ENCODE peak calls at places on chromosome X, in seven cellular contexts. R is OCI-LY7, T is nephron progenitor cell, U is MM.1S, D is lower leg skin, P is left lung, Q is GM13977. C is an unnamed sample.

GRCh38 chrX:63664741-63665140 is 120.3 kb downstream of the ARHGEF9 start:
- DNase-seq in R (no peak), T (no peak), U (no peak), D (no peak), P (no peak), Q (no peak), C (no peak)

GRCh38 chrX:120426599-120426998 is 42.5 kb downstream of the LAMP2 start:
- DNase-seq in R (no peak), T (no peak), U (no peak), D (no peak), P (no peak), Q (no peak), C (no peak)

GRCh38 chrX:148043456-148043855 is 62.3 kb downstream of the FMR1NB start:
- DNase-seq in R (no peak), T (no peak), U (no peak), D (no peak), P (no peak), Q (no peak), C (no peak)

GRCh38 chrX:37860731-37861130 is 13.4 kb upstream of the DYNLT3 start:
- DNase-seq in R (no peak), T (peak), U (no peak), D (no peak), P (no peak), Q (no peak), C (no peak)

GRCh38 chrX:39755152-39756032 is 342.4 kb downstream of the BCOR start:
- DNase-seq in R (peak), T (peak), U (no peak), D (peak), P (peak), Q (no peak), C (peak)

GRCh38 chrX:74351760-74352159 is 47.8 kb downstream of the ZCCHC13 start:
- DNase-seq in R (no peak), T (no peak), U (no peak), D (no peak), P (no peak), Q (no peak), C (no peak)

GRCh38 chrX:40100141-40100536 is 2.4 kb upstream of the BCOR start:
- DNase-seq in R (peak), T (no peak), U (peak), D (no peak), P (no peak), Q (no peak), C (peak)

GRCh38 chrX:110409925-110410324 is 51.3 kb downstream of the RTL9 start:
- DNase-seq in R (no peak), T (no peak), U (no peak), D (no peak), P (no peak), Q (no peak), C (no peak)

GRCh38 chrX:116667346-116667745 is 204.6 kb upstream of the CT83 start:
- DNase-seq in R (no peak), T (no peak), U (no peak), D (no peak), P (no peak), Q (no peak), C (no peak)

GRCh38 chrX:28888421-28888820 is 301.2 kb downstream of the IL1RAPL1 start:
- DNase-seq in R (no peak), T (no peak), U (no peak), D (no peak), P (no peak), Q (no peak), C (no peak)

GRCh38 chrX:48611703-48612102 is 14.4 kb downstream of the WDR13 start:
- DNase-seq in R (no peak), T (no peak), U (no peak), D (no peak), P (no peak), Q (no peak), C (no peak)

GRCh38 chrX:123475068-123475724 is 257.7 kb downstream of the THOC2 start:
- DNase-seq in R (no peak), T (no peak), U (no peak), D (no peak), P (no peak), Q (no peak), C (no peak)

GRCh38 chrX:133297284-133297683 is 79.1 kb upstream of the TFDP3 start:
- DNase-seq in R (no peak), T (no peak), U (no peak), D (no peak), P (no peak), Q (no peak), C (no peak)

GRCh38 chrX:154430504-154430903 is 2.0 kb downstream of the ATP6AP1 start:
- DNase-seq in R (no peak), T (no peak), U (no peak), D (no peak), P (no peak), Q (no peak), C (no peak)

GRCh38 chrX:52553995-52554642 is 37.3 kb upstream of the XAGE1B start:
- DNase-seq in R (no peak), T (no peak), U (no peak), D (no peak), P (no peak), Q (no peak), C (no peak)

GRCh38 chrX:30023451-30023850 is 191.9 kb upstream of the MAGEB2 start:
- DNase-seq in R (no peak), T (no peak), U (no peak), D (no peak), P (no peak), Q (no peak), C (no peak)

GRCh38 chrX:148133099-148133725 is 152.1 kb downstream of the FMR1NB start:
- DNase-seq in R (peak), T (peak), U (peak), D (no peak), P (no peak), Q (no peak), C (no peak)

GRCh38 chrX:10507181-10507580 is 113.2 kb downstream of the MID1 start:
- DNase-seq in R (no peak), T (no peak), U (no peak), D (no peak), P (no peak), Q (no peak), C (no peak)

GRCh38 chrX:133638285-133638684 is 223.0 kb upstream of the GPC4 start:
- DNase-seq in R (no peak), T (no peak), U (no peak), D (no peak), P (no peak), Q (no peak), C (no peak)

GRCh38 chrX:13380230-13380629 is 60.4 kb upstream of the ATXN3L start:
- DNase-seq in R (no peak), T (no peak), U (no peak), D (no peak), P (no peak), Q (no peak), C (no peak)

GRCh38 chrX:31185884-31186283 is 114.0 kb upstream of the FTHL17 start:
- DNase-seq in R (no peak), T (no peak), U (no peak), D (no peak), P (no peak), Q (no peak), C (no peak)

GRCh38 chrX:31181377-31182038 is 109.7 kb upstream of the FTHL17 start:
- DNase-seq in R (no peak), T (no peak), U (no peak), D (no peak), P (no peak), Q (no peak), C (no peak)

GRCh38 chrX:31190221-31190975 is 118.6 kb upstream of the FTHL17 start:
- DNase-seq in R (no peak), T (no peak), U (no peak), D (no peak), P (no peak), Q (no peak), C (no peak)

GRCh38 chrX:31186693-31187338 is 115.0 kb upstream of the FTHL17 start:
- DNase-seq in R (no peak), T (no peak), U (no peak), D (no peak), P (no peak), Q (no peak), C (no peak)
- TF ChIP-seq CTCF in R (no peak), T (no peak), U (no peak), D (no peak), P (no peak), Q (no peak), C (no peak)

GRCh38 chrX:103170216-103170615 is 44.7 kb upstream of the BEX4 start:
- DNase-seq in R (no peak), T (no peak), U (no peak), D (no peak), P (no peak), Q (no peak), C (no peak)

GRCh38 chrX:103177561-103177960 is 37.3 kb upstream of the BEX4 start:
- DNase-seq in R (no peak), T (no peak), U (no peak), D (no peak), P (no peak), Q (no peak), C (no peak)

GRCh38 chrX:103171353-103171752 is 43.6 kb upstream of the BEX4 start:
- DNase-seq in R (no peak), T (no peak), U (no peak), D (no peak), P (no peak), Q (no peak), C (no peak)

GRCh38 chrX:103175944-103176753 is 38.8 kb upstream of the BEX4 start:
- DNase-seq in R (peak), T (peak), U (peak), D (peak), P (peak), Q (peak), C (peak)
- TF ChIP-seq CTCF in R (peak), T (peak), U (peak), D (no peak), P (peak), Q (peak), C (peak)

DNA sequence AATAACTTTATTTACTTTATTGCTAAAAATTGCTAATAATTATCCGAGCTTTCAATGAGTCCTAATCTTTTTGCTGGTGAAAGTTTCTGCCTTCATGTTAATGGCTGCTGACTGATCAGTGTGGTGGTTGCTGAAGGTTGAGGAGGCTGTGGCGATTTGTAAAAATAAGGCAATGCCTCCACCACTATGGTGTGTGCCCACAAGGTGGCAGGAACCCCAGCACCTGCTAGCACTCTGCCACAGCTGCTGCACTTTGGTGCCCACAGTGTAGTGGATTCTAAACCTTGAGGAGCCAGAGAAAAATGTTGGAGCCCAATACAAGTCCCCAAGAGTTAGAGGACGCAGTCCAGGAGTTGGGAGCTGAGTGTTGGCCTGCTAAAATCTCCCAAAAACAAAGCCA is 1237.1 kb downstream of the PCDH19 start:
- DNase-seq in R (no peak), T (no peak), U (no peak), D (no peak), P (no peak), Q (no peak), C (peak)
- TF ChIP-seq CTCF in R (no peak), T (no peak), U (no peak), D (no peak), P (no peak), Q (no peak), C (peak)

GRCh38 chrX:2548731-2549423 is 48.1 kb upstream of the DHRSX start:
- DNase-seq in R (no peak), T (no peak), U (no peak), D (no peak), P (no peak), Q (no peak), C (peak)
- TF ChIP-seq CTCF in R (peak), T (no peak), U (no peak), D (no peak), P (no peak), Q (no peak), C (peak)

DNA sequence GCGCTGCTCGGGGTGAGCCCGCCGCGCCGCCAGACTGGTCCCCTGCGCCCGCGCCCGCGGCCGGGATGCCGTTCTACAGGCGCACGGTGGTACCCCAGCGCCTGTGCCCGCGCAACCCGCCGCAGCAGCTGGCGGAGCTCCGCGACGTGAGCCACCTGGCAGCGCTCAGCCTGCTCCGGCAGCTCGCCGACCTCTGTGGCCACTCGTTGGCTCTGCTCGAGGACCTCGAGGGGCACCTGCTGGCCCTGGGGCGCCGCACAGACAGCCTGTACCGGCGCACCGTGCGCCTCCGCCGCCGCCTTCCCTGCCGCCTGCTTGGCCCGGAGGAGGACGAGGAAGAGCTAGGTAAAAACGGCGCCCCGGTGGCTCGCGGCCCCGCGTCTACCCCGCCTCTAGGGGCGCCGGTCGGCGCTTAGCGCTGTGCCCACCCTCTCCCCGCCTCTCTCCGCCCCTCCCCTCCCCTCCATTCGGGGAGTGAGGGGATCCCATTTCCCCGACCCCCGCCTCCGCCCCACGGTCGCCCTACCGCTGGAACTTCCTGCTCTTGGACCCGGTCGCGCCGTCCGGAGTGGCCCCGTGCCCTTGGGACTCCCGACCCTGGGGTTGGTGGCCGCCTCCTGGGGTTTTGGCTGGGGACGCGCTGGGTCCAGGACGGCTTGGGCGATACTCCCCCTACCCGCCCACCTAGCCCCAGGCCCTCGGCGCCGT is 532 bp downstream of the NHSL2 start:
- DNase-seq in R (no peak), T (peak), U (peak), D (no peak), P (no peak), Q (peak), C (peak)
- TF ChIP-seq CTCF in R (no peak), T (peak), U (peak), D (no peak), P (no peak), Q (peak), C (peak)

DNA sequence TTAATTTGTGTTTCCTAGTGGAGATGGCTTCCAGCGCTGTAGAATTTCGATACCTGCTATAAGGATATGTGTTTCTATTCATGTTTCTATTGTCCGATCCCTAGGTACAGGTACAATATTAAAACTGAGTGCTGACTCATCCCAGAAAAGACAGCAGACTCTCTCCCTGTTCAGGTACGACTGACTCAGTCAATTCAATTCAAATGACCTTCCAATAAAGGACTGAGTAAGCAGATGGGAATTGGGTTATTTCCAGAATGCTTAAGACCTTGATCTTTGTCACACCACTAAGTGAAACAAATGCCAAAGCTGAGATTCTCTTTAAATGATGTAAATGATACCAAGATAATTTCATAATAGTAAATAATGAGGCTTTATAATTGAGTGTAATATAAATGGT is 1596.9 kb downstream of the RPA4 start:
- DNase-seq in R (no peak), T (no peak), U (no peak), D (no peak), P (no peak), Q (no peak), C (no peak)
- TF ChIP-seq CTCF in R (no peak), T (no peak), U (no peak), D (no peak), P (no peak), Q (no peak), C (no peak)

GRCh38 chrX:7088968-7089615 is 58.4 kb upstream of the STS start:
- DNase-seq in R (peak), T (peak), U (peak), D (no peak), P (no peak), Q (peak), C (peak)
- TF ChIP-seq CTCF in R (peak), T (peak), U (peak), D (no peak), P (no peak), Q (peak), C (peak)

GRCh38 chrX:95505721-95506120 is 1178.9 kb upstream of the DIAPH2 start:
- DNase-seq in R (no peak), T (no peak), U (peak), D (no peak), P (no peak), Q (no peak), C (peak)
- TF ChIP-seq CTCF in R (no peak), T (peak), U (peak), D (no peak), P (no peak), Q (peak), C (peak)

DNA sequence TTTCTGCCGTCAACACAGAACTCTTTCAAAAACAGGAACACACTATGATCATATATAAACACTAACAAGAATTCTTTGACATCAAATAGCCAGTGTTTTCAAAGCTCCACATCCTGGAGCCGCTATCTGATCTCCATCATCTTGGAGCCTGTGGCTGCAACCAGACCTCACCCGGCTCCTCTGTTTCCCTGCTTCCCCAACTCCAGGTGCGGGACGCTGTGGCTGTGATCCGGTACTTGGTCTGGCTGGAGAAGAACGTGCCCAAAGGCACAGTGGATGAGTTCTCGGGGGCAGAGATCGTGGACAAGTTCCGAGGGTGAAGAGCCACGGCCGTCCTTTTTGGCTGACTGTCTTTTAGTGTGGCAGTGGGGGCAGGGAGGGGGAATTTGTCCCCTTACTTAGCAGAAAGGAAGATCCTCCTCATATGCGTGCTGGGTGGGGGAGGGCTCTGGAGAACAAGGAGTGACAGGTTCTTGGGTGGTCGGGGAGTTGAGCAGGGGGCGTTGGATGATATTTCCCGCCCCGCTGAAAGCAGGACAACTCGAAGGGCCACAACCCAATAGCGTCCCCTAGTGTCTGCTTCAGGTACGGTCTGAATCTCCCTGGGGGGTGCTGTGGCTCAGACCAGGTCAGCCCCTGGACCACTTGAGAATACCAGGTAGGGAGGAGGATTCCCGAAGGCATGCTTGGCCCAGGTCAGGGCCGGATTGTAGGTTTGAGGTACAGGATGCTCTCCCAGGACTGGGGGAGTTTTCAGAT is 15.7 kb downstream of the XPNPEP2 start:
- DNase-seq in R (no peak), T (no peak), U (no peak), D (no peak), P (no peak), Q (no peak), C (peak)
- TF ChIP-seq CTCF in R (peak), T (peak), U (peak), D (no peak), P (no peak), Q (peak), C (peak)

DNA sequence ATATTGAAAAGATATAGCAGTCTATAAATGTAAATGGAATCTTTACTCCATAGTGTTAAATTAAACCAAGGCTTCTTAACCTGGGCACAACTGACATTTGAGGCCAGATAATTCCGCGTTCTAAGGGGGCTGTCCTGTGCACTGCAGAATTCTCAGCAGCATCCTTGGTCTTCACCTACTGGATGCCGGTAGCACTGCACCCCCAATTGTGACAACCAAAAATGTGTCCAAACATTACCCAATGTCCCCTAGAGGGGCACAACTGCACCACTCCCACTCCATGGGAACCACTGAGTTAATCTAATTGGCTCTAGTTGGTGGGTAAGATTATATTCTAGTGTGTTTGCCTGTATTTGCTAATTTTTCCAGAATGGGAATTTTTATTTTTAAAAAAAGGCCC is 16.6 kb downstream of the AP1S2 start:
- DNase-seq in R (peak), T (peak), U (no peak), D (no peak), P (no peak), Q (no peak), C (peak)
- TF ChIP-seq CTCF in R (peak), T (peak), U (peak), D (no peak), P (no peak), Q (peak), C (peak)